ENCODE peak calls at places on chromosome 16, in six cellular contexts. B, F, I, U, N and X are unnamed samples.

GRCh38 chr16:69166221-69166833 is 20.6 kb upstream of the SNTB2 start:
- DNase-seq in U (peak), I (peak), F (no peak), B (peak), N (no peak), X (peak)

GRCh38 chr16:21654881-21655280 is 2.5 kb upstream of the IGSF6 start:
- DNase-seq in B (no peak), I (peak), U (no peak), N (no peak), F (no peak), X (no peak)

GRCh38 chr16:86040496-86040895 is 141.5 kb downstream of the IRF8 start:
- DNase-seq in N (no peak), U (no peak), I (no peak), B (no peak), F (no peak), X (no peak)

GRCh38 chr16:58016841-58017446 is 8.6 kb upstream of the MMP15 start:
- DNase-seq in N (no peak), F (no peak), B (no peak), U (no peak), I (no peak), X (no peak)

GRCh38 chr16:66427036-66427446 is at the start of gene BEAN1:
- DNase-seq in N (peak), B (peak), F (no peak), U (no peak), I (no peak), X (peak)

GRCh38 chr16:58010886-58011285 is 9.7 kb downstream of the USB1 start:
- DNase-seq in I (no peak), B (peak), F (no peak), N (no peak), U (no peak), X (no peak)

GRCh38 chr16:74743668-74744299 is 30.8 kb downstream of the FA2H start:
- DNase-seq in B (peak), I (peak), N (peak), F (no peak), U (no peak), X (peak)

GRCh38 chr16:59192551-59193199 is 458.6 kb upstream of the GOT2 start:
- DNase-seq in I (no peak), U (peak), B (peak), F (no peak), N (peak), X (no peak)

GRCh38 chr16:27462846-27463682 is 61.1 kb downstream of the IL21R start:
- DNase-seq in N (no peak), U (no peak), I (no peak), B (no peak), F (no peak), X (no peak)

GRCh38 chr16:51306116-51306515 is 155.0 kb upstream of the SALL1 start:
- DNase-seq in N (no peak), U (no peak), I (no peak), B (no peak), F (no peak), X (no peak)

GRCh38 chr16:71526111-71526998 is at the start of gene CHST4:
- DNase-seq in U (no peak), I (peak), B (peak), F (no peak), N (no peak), X (peak)

GRCh38 chr16:83925957-83926725 is 26.9 kb upstream of the OSGIN1 start:
- DNase-seq in F (no peak), U (no peak), B (no peak), I (no peak), N (no peak), X (no peak)

GRCh38 chr16:67902831-67903230 is 9.8 kb downstream of the PSKH1 start:
- DNase-seq in I (no peak), N (no peak), U (no peak), F (no peak), B (no peak), X (no peak)

GRCh38 chr16:65015577-65015976 is 106.3 kb downstream of the CDH11 start:
- DNase-seq in I (no peak), B (no peak), N (no peak), U (no peak), F (no peak), X (no peak)

GRCh38 chr16:70759666-70760065 is 41.3 kb downstream of the VAC14 start:
- DNase-seq in I (no peak), N (no peak), U (no peak), F (no peak), B (no peak), X (no peak)